ENCODE peak calls at places on chromosomes 11 and 22, in ten cellular contexts. One of them, this sample, is unnamed.

GRCh38 chr11:47408598-47409439 is 429 bp downstream of the SLC39A13 start:
- DNase-seq in HCT116: no peak
- DNase-seq in spleen: peak; percentile 96
- DNase-seq in K562: no peak
- DNase-seq in esophagus muscularis mucosa: no peak
- DNase-seq in transverse colon: peak; percentile 38
- DNase-seq in upper lobe of left lung: peak; percentile 64
- DNase-seq in GM12891: no peak
- DNase-seq in sigmoid colon: peak; percentile 85
- DNase-seq in H1: no peak
- DNase-seq in this sample: no peak

GRCh38 chr22:45112136-45112879 is 51.4 kb upstream of the NUP50 start:
- DNase-seq in HCT116: no peak
- DNase-seq in spleen: no peak
- DNase-seq in K562: no peak
- DNase-seq in esophagus muscularis mucosa: no peak
- DNase-seq in transverse colon: no peak
- DNase-seq in upper lobe of left lung: no peak
- DNase-seq in GM12891: no peak
- DNase-seq in sigmoid colon: no peak
- DNase-seq in H1: no peak
- DNase-seq in this sample: no peak

GRCh38 chr11:113006916-113007445 is 45.8 kb downstream of the NCAM1 start:
- DNase-seq in HCT116: no peak
- DNase-seq in spleen: no peak
- DNase-seq in K562: no peak
- DNase-seq in esophagus muscularis mucosa: no peak
- DNase-seq in transverse colon: no peak
- DNase-seq in upper lobe of left lung: no peak
- DNase-seq in GM12891: no peak
- DNase-seq in sigmoid colon: no peak
- DNase-seq in H1: no peak
- DNase-seq in this sample: no peak

GRCh38 chr11:69327741-69328191 is 33.8 kb downstream of the MYEOV start:
- DNase-seq in HCT116: no peak
- DNase-seq in spleen: no peak
- DNase-seq in K562: no peak
- DNase-seq in esophagus muscularis mucosa: no peak
- DNase-seq in transverse colon: no peak
- DNase-seq in upper lobe of left lung: peak; percentile 12
- DNase-seq in GM12891: no peak
- DNase-seq in sigmoid colon: peak; percentile 33
- DNase-seq in H1: no peak
- DNase-seq in this sample: no peak

GRCh38 chr11:86447763-86448480 is 73.2 kb downstream of the CCDC81 start:
- DNase-seq in HCT116: no peak
- DNase-seq in spleen: no peak
- DNase-seq in K562: no peak
- DNase-seq in esophagus muscularis mucosa: no peak
- DNase-seq in transverse colon: no peak
- DNase-seq in upper lobe of left lung: no peak
- DNase-seq in GM12891: no peak
- DNase-seq in sigmoid colon: no peak
- DNase-seq in H1: no peak
- DNase-seq in this sample: no peak

GRCh38 chr11:11876458-11876857 is 34.7 kb downstream of the USP47 start:
- DNase-seq in HCT116: peak; percentile 41
- DNase-seq in spleen: no peak
- DNase-seq in K562: peak; percentile 21
- DNase-seq in esophagus muscularis mucosa: no peak
- DNase-seq in transverse colon: no peak
- DNase-seq in upper lobe of left lung: no peak
- DNase-seq in GM12891: no peak
- DNase-seq in sigmoid colon: no peak
- DNase-seq in H1: no peak
- DNase-seq in this sample: no peak

GRCh38 chr11:118171274-118172062 is 5.0 kb downstream of the SCN2B start:
- DNase-seq in HCT116: no peak
- DNase-seq in spleen: peak; percentile 91
- DNase-seq in K562: peak; percentile 87
- DNase-seq in esophagus muscularis mucosa: no peak
- DNase-seq in transverse colon: peak; percentile 72
- DNase-seq in upper lobe of left lung: peak; percentile 76
- DNase-seq in GM12891: peak; percentile 81
- DNase-seq in sigmoid colon: peak; percentile 85
- DNase-seq in H1: peak; percentile 92
- DNase-seq in this sample: peak; percentile 80

GRCh38 chr11:19460718-19461405 is 220.1 kb upstream of the E2F8 start:
- DNase-seq in HCT116: no peak
- DNase-seq in spleen: no peak
- DNase-seq in K562: no peak
- DNase-seq in esophagus muscularis mucosa: no peak
- DNase-seq in transverse colon: peak; percentile 34
- DNase-seq in upper lobe of left lung: no peak
- DNase-seq in GM12891: no peak
- DNase-seq in sigmoid colon: no peak
- DNase-seq in H1: no peak
- DNase-seq in this sample: no peak

GRCh38 chr11:12026331-12027211 is 18.1 kb upstream of the DKK3 start:
- DNase-seq in HCT116: no peak
- DNase-seq in spleen: no peak
- DNase-seq in K562: no peak
- DNase-seq in esophagus muscularis mucosa: no peak
- DNase-seq in transverse colon: no peak
- DNase-seq in upper lobe of left lung: no peak
- DNase-seq in GM12891: no peak
- DNase-seq in sigmoid colon: no peak
- DNase-seq in H1: no peak
- DNase-seq in this sample: no peak

GRCh38 chr11:126989942-126990715 is 10.4 kb downstream of the KIRREL3 start:
- DNase-seq in HCT116: peak; percentile 18
- DNase-seq in spleen: peak; percentile 87
- DNase-seq in K562: peak; percentile 70
- DNase-seq in esophagus muscularis mucosa: no peak
- DNase-seq in transverse colon: peak; percentile 66
- DNase-seq in upper lobe of left lung: peak; percentile 52
- DNase-seq in GM12891: peak; percentile 66
- DNase-seq in sigmoid colon: peak; percentile 76
- DNase-seq in H1: peak; percentile 96
- DNase-seq in this sample: peak; percentile 62

GRCh38 chr11:120629407-120629806 is 117.9 kb downstream of the GRIK4 start:
- DNase-seq in HCT116: no peak
- DNase-seq in spleen: no peak
- DNase-seq in K562: no peak
- DNase-seq in esophagus muscularis mucosa: no peak
- DNase-seq in transverse colon: no peak
- DNase-seq in upper lobe of left lung: no peak
- DNase-seq in GM12891: no peak
- DNase-seq in sigmoid colon: no peak
- DNase-seq in H1: peak; percentile 59
- DNase-seq in this sample: no peak

GRCh38 chr11:10925149-10925926 is 67.5 kb upstream of the ZBED5 start:
- DNase-seq in HCT116: no peak
- DNase-seq in spleen: no peak
- DNase-seq in K562: no peak
- DNase-seq in esophagus muscularis mucosa: no peak
- DNase-seq in transverse colon: no peak
- DNase-seq in upper lobe of left lung: no peak
- DNase-seq in GM12891: no peak
- DNase-seq in sigmoid colon: no peak
- DNase-seq in H1: no peak
- DNase-seq in this sample: no peak

GRCh38 chr22:24437091-24437490 is 9.7 kb downstream of the ADORA2A start:
- DNase-seq in HCT116: no peak
- DNase-seq in spleen: no peak
- DNase-seq in K562: no peak
- DNase-seq in esophagus muscularis mucosa: no peak
- DNase-seq in transverse colon: no peak
- DNase-seq in upper lobe of left lung: peak; percentile 15
- DNase-seq in GM12891: no peak
- DNase-seq in sigmoid colon: no peak
- DNase-seq in H1: no peak
- DNase-seq in this sample: no peak

GRCh38 chr11:826836-827145 is 928 bp upstream of the CRACR2B start:
- DNase-seq in HCT116: no peak
- DNase-seq in spleen: no peak
- DNase-seq in K562: peak; percentile 46
- DNase-seq in esophagus muscularis mucosa: no peak
- DNase-seq in transverse colon: no peak
- DNase-seq in upper lobe of left lung: no peak
- DNase-seq in GM12891: no peak
- DNase-seq in sigmoid colon: no peak
- DNase-seq in H1: no peak
- DNase-seq in this sample: no peak

GRCh38 chr11:827146-827860 is 416 bp upstream of the CRACR2B start:
- DNase-seq in HCT116: no peak
- DNase-seq in spleen: peak; percentile 90
- DNase-seq in K562: peak; percentile 62
- DNase-seq in esophagus muscularis mucosa: no peak
- DNase-seq in transverse colon: peak; percentile 74
- DNase-seq in upper lobe of left lung: no peak
- DNase-seq in GM12891: no peak
- DNase-seq in sigmoid colon: no peak
- DNase-seq in H1: peak; percentile 91
- DNase-seq in this sample: peak; percentile 71

GRCh38 chr11:824292-824880 is 3.3 kb upstream of the CRACR2B start:
- DNase-seq in HCT116: no peak
- DNase-seq in spleen: peak; percentile 80
- DNase-seq in K562: no peak
- DNase-seq in esophagus muscularis mucosa: no peak
- DNase-seq in transverse colon: peak; percentile 62
- DNase-seq in upper lobe of left lung: no peak
- DNase-seq in GM12891: no peak
- DNase-seq in sigmoid colon: no peak
- DNase-seq in H1: no peak
- DNase-seq in this sample: no peak

GRCh38 chr11:824942-825341 is 2.8 kb upstream of the CRACR2B start:
- DNase-seq in HCT116: no peak
- DNase-seq in spleen: no peak
- DNase-seq in K562: no peak
- DNase-seq in esophagus muscularis mucosa: no peak
- DNase-seq in transverse colon: no peak
- DNase-seq in upper lobe of left lung: no peak
- DNase-seq in GM12891: no peak
- DNase-seq in sigmoid colon: no peak
- DNase-seq in H1: no peak
- DNase-seq in this sample: no peak

GRCh38 chr11:825366-826231 is 2.1 kb upstream of the CRACR2B start:
- DNase-seq in HCT116: no peak
- DNase-seq in spleen: no peak
- DNase-seq in K562: no peak
- DNase-seq in esophagus muscularis mucosa: no peak
- DNase-seq in transverse colon: peak; percentile 72
- DNase-seq in upper lobe of left lung: no peak
- DNase-seq in GM12891: no peak
- DNase-seq in sigmoid colon: no peak
- DNase-seq in H1: no peak
- DNase-seq in this sample: no peak
- TF ChIP-seq POLR2AphosphoS5 in HCT116: no peak
- TF ChIP-seq POLR2AphosphoS5 in spleen: peak; percentile 39
- TF ChIP-seq POLR2AphosphoS5 in K562: no peak
- TF ChIP-seq POLR2AphosphoS5 in esophagus muscularis mucosa: no peak
- TF ChIP-seq POLR2AphosphoS5 in transverse colon: peak; percentile 43
- TF ChIP-seq POLR2AphosphoS5 in upper lobe of left lung: no peak
- TF ChIP-seq POLR2AphosphoS5 in GM12891: no peak
- TF ChIP-seq POLR2AphosphoS5 in sigmoid colon: no peak
- TF ChIP-seq POLR2AphosphoS5 in H1: no peak
- TF ChIP-seq POLR2AphosphoS5 in this sample: no peak

DNA sequence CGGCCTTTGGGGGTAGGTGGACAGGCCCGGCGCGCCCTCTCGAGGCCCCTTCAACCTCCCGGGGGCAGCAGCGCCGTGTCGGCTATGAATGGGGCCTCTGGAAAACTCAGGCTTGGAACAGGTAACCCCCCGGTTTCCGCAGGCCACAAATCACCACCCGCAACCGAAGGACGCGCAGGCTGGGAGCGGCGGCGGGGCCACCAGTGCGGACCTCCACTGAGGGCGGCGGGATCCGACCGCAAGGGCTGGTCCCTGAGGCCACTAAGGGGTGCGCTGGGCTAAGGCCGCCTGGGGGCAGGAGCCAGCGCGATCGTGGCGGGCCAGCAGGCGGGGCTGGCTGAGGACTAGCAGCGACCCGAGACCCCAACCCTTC is 695 bp upstream of the ATF4 start:
- DNase-seq in HCT116: no peak
- DNase-seq in spleen: no peak
- DNase-seq in K562: peak; percentile 60
- DNase-seq in esophagus muscularis mucosa: no peak
- DNase-seq in transverse colon: peak; percentile 69
- DNase-seq in upper lobe of left lung: peak; percentile 71
- DNase-seq in GM12891: no peak
- DNase-seq in sigmoid colon: peak; percentile 87
- DNase-seq in H1: no peak
- DNase-seq in this sample: no peak
- TF ChIP-seq POLR2A in HCT116: peak; percentile 11
- TF ChIP-seq POLR2A in spleen: peak; percentile 44
- TF ChIP-seq POLR2A in K562: no peak
- TF ChIP-seq POLR2A in esophagus muscularis mucosa: peak; percentile 79
- TF ChIP-seq POLR2A in transverse colon: no peak
- TF ChIP-seq POLR2A in upper lobe of left lung: peak; percentile 36
- TF ChIP-seq POLR2A in GM12891: peak; percentile 74
- TF ChIP-seq POLR2A in sigmoid colon: peak; percentile 87
- TF ChIP-seq POLR2A in H1: peak; percentile 33
- TF ChIP-seq POLR2A in this sample: peak; percentile 70

GRCh38 chr11:65043881-65044501 is 3.0 kb downstream of the SAC3D1 start:
- DNase-seq in HCT116: no peak
- DNase-seq in spleen: peak; percentile 78
- DNase-seq in K562: no peak
- DNase-seq in esophagus muscularis mucosa: no peak
- DNase-seq in transverse colon: peak; percentile 37
- DNase-seq in upper lobe of left lung: peak; percentile 80
- DNase-seq in GM12891: no peak
- DNase-seq in sigmoid colon: peak; percentile 74
- DNase-seq in H1: no peak
- DNase-seq in this sample: no peak
- TF ChIP-seq POLR2AphosphoS5 in HCT116: no peak
- TF ChIP-seq POLR2AphosphoS5 in spleen: no peak
- TF ChIP-seq POLR2AphosphoS5 in K562: no peak
- TF ChIP-seq POLR2AphosphoS5 in esophagus muscularis mucosa: no peak
- TF ChIP-seq POLR2AphosphoS5 in transverse colon: no peak
- TF ChIP-seq POLR2AphosphoS5 in upper lobe of left lung: no peak
- TF ChIP-seq POLR2AphosphoS5 in GM12891: no peak
- TF ChIP-seq POLR2AphosphoS5 in sigmoid colon: no peak
- TF ChIP-seq POLR2AphosphoS5 in H1: no peak
- TF ChIP-seq POLR2AphosphoS5 in this sample: no peak

GRCh38 chr11:70397983-70398833 is at the start of gene CTTN:
- DNase-seq in HCT116: peak; percentile 71
- DNase-seq in spleen: peak; percentile 94
- DNase-seq in K562: peak; percentile 97
- DNase-seq in esophagus muscularis mucosa: no peak
- DNase-seq in transverse colon: peak; percentile 84
- DNase-seq in upper lobe of left lung: peak; percentile 68
- DNase-seq in GM12891: peak; percentile 84
- DNase-seq in sigmoid colon: peak; percentile 93
- DNase-seq in H1: peak; percentile 90
- DNase-seq in this sample: peak; percentile 78
- TF ChIP-seq POLR2A in HCT116: peak; percentile 85
- TF ChIP-seq POLR2A in spleen: no peak
- TF ChIP-seq POLR2A in K562: peak; percentile 86
- TF ChIP-seq POLR2A in esophagus muscularis mucosa: peak; percentile 67
- TF ChIP-seq POLR2A in transverse colon: peak; percentile 68
- TF ChIP-seq POLR2A in upper lobe of left lung: peak; percentile 40
- TF ChIP-seq POLR2A in GM12891: no peak
- TF ChIP-seq POLR2A in sigmoid colon: peak; percentile 22
- TF ChIP-seq POLR2A in H1: peak; percentile 81
- TF ChIP-seq POLR2A in this sample: no peak

This sample was measured in GM12892.